ENCODE peak calls at places on chromosomes 5 and 9, in four cellular contexts. S is ovary, V is breast epithelium, J is WTC11. C is an unnamed sample.

GRCh38 chr9:89453452-89453851 is 44.5 kb downstream of the SEMA4D start:
- DNase-seq in J (no peak), S (no peak), V (no peak), C (no peak)

GRCh38 chr5:17944046-17944445 is 309.8 kb downstream of the TAF11L14 start:
- DNase-seq in V (no peak), J (no peak), S (no peak), C (no peak)

GRCh38 chr5:178116406-178116885 is 3.1 kb downstream of the N4BP3 start:
- DNase-seq in S (no peak), J (no peak), V (no peak), C (no peak)

GRCh38 chr9:33170464-33171156 is 3.5 kb upstream of the B4GALT1 start:
- DNase-seq in V (peak), J (peak), S (peak), C (no peak)

GRCh38 chr9:113933188-113933587 is 57.1 kb downstream of the ZNF618 start:
- DNase-seq in V (no peak), S (peak), J (no peak), C (no peak)

GRCh38 chr9:20408513-20408912 is 213.8 kb downstream of the MLLT3 start:
- DNase-seq in J (no peak), S (no peak), V (no peak), C (peak)

GRCh38 chr5:38931731-38932130 is 85.9 kb downstream of the OSMR start:
- DNase-seq in S (no peak), V (no peak), J (no peak), C (no peak)

GRCh38 chr5:43063731-43064171 is 23.6 kb upstream of the ANXA2R start:
- DNase-seq in V (no peak), S (no peak), J (peak), C (no peak)

GRCh38 chr5:61919920-61920319 is 386.1 kb upstream of the KIF2A start:
- DNase-seq in J (no peak), S (no peak), V (no peak), C (no peak)

GRCh38 chr9:83382421-83382820 is 155.8 kb downstream of the FRMD3 start:
- DNase-seq in J (no peak), V (no peak), S (no peak), C (no peak)

GRCh38 chr5:59596586-59597348 is 296.8 kb downstream of the PDE4D start:
- DNase-seq in S (no peak), V (no peak), J (no peak), C (no peak)

GRCh38 chr5:33195431-33196128 is 245.2 kb upstream of the TARS1 start:
- DNase-seq in V (no peak), S (no peak), J (no peak), C (no peak)

GRCh38 chr5:138504799-138505198 is 38.2 kb downstream of the ETF1 start:
- DNase-seq in S (no peak), V (no peak), J (no peak), C (no peak)

GRCh38 chr9:109912082-109912581 is 132.1 kb downstream of the PALM2AKAP2 start:
- DNase-seq in J (no peak), V (no peak), S (no peak), C (no peak)

GRCh38 chr5:22900801-22901310 is 47.7 kb upstream of the CDH12 start:
- DNase-seq in V (no peak), S (no peak), J (no peak), C (no peak)

GRCh38 chr9:35070823-35071813 is 1.3 kb downstream of the VCP start:
- DNase-seq in J (no peak), S (no peak), V (peak), C (no peak)

GRCh38 chr5:134252671-134253070 is 26.8 kb upstream of the PPP2CA start:
- DNase-seq in J (no peak), V (no peak), S (no peak), C (no peak)

GRCh38 chr5:178330791-178331404 is 98.3 kb upstream of the PHYKPL start:
- DNase-seq in V (no peak), S (no peak), J (no peak), C (no peak)

GRCh38 chr5:154197801-154198461 is 7.4 kb downstream of the GALNT10 start:
- DNase-seq in J (no peak), V (no peak), S (no peak), C (no peak)

GRCh38 chr5:74401566-74402320 is 238.8 kb downstream of the ENC1 start:
- DNase-seq in V (no peak), S (no peak), J (no peak), C (no peak)

GRCh38 chr5:74402553-74402952 is 238.0 kb downstream of the ENC1 start:
- DNase-seq in S (no peak), V (no peak), J (no peak), C (no peak)

GRCh38 chr5:74403771-74404170 is 236.8 kb downstream of the ENC1 start:
- DNase-seq in S (no peak), J (no peak), V (no peak), C (no peak)

GRCh38 chr5:74406844-74407243 is 233.7 kb downstream of the ENC1 start:
- DNase-seq in S (no peak), V (no peak), J (no peak), C (no peak)

GRCh38 chr5:74404574-74405310 is 235.8 kb downstream of the ENC1 start:
- DNase-seq in S (no peak), J (no peak), V (no peak), C (no peak)
- TF ChIP-seq CTCF in S (no peak), J (no peak), V (no peak), C (no peak)

DNA sequence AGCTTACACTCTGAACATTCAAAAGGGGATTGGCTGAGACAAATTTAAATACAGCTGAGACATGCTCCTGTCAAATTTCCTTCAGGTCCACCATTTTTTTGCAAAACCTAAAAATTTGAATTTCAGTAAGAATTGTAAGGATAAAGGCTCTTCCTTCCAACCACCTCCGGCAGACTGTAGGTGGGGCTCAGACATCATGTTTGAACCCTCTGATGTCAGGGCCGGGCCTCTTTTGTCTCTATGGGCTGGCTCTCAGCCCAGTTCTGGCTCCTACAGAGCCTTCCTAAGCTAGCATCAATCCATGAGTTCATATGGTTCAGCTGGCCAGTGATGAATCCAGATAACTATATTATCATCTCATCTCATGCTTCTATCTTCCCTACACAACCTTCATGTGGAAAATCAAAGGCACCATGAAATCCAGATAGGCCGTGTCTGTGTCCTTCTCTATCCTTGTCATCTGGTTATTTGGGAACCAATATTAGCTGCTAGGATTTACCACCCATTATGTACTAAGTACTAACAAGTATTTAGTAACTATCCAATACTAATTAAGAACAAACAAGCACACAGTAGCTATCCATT is 44.2 kb downstream of the NIPSNAP3B start:
- DNase-seq in S (peak), V (no peak), J (peak), C (no peak)
- TF ChIP-seq CTCF in S (no peak), V (no peak), J (peak), C (no peak)

DNA sequence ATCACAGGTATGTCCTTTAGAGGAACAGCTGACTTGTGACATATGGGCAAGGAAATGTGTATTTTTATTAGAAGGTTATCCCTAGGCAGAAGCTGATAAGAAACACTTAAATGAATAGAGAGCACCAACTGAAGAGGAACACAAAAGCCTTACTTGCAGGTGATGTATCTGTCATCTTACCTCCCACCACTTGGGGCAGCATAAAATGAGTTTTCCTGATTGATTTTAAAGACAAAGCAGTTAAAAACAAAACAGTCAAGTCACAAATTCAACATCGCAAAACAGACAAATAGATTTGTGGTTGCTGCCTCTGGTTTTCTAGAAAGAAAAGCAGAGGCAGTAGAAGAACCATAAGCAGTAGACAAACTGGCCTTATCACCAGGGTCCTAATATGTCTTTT is 302.4 kb upstream of the ZNF462 start:
- DNase-seq in V (no peak), J (no peak), S (no peak), C (no peak)
- TF ChIP-seq CTCF in V (no peak), J (no peak), S (no peak), C (peak)

GRCh38 chr9:93684806-93685553 is 108.6 kb downstream of the PHF2 start:
- DNase-seq in S (no peak), V (no peak), J (peak), C (no peak)
- TF ChIP-seq CTCF in S (no peak), V (no peak), J (no peak), C (peak)

GRCh38 chr9:76989501-76989900 is 30.0 kb upstream of the FOXB2 start:
- DNase-seq in S (no peak), J (no peak), V (no peak), C (no peak)
- TF ChIP-seq CTCF in S (no peak), J (no peak), V (no peak), C (no peak)

GRCh38 chr5:1009359-1010180 is 968 bp downstream of the NKD2 start:
- DNase-seq in S (peak), V (peak), J (peak), C (peak)

GRCh38 chr5:1007221-1007680 is 1.4 kb upstream of the NKD2 start:
- DNase-seq in S (peak), V (peak), J (peak), C (no peak)

GRCh38 chr5:1010181-1010510 is 1.5 kb downstream of the NKD2 start:
- DNase-seq in V (no peak), S (no peak), J (no peak), C (no peak)

GRCh38 chr5:1007681-1008450 is 736 bp upstream of the NKD2 start:
- DNase-seq in J (peak), S (peak), V (peak), C (no peak)

DNA sequence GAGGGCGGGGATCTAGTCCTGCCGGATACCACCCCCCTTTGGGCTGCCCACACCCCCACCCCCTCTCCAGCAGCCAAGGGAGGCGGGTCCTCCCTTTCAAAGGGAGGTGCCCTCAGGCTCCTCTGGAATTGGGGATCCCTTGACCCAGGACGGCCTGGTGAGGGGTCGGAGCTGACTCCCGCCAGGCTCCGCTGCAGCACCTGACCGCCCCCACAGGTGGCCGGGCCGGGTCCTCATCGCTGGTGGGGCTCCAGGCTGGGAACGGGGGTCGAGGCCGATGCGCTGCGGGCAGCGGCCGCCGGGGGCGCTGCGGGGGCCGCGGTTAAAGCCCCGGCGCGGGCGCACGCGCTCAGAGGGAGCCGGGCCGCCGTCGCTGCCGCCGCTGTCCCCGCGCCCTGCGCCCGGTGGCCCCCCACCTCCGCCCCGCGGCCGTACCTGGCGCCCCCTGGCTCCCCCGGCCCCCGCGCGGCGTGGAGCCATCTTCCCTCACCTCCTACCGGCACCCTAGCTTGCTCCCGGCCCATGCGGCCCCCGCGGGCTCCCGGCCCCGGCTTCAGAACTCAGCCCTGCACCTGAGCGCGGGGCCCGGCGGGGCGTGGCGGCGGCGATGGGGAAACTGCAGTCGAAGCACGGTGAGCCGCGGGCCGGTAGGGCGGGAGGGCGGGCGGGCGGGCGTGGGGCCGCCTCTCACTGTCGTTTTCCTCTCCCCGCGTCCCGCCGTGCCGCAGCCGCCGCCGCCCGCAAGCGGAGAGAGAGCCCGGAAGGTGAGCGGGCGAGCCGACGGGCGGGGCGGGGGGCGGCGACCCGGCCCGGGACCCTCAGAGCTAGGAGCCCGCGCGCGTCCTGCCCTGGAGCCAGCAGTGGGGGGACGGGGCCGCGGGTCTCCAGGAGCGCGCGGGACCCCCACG is at the start of gene NKD2:
- DNase-seq in J (peak), V (peak), S (peak), C (peak)
- TF ChIP-seq CTCF in J (peak), V (peak), S (no peak), C (peak)

DNA sequence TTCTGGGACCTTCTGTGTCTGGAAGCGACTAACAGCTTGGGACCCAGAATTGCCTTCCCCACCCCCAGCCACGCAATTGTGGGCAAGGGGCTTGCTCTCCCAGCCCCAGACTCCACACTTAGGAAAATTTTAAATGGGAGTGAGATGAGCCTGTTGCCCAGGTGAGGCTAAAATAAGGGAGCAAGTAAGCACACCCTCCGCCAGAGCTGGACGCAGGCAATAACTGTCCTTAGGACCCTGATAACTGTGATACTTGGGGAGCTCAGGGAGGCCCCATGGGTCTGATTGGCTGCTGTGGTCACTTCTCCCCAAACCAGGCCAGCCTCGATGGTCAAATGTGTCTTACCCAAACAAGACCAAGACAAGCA is 13.3 kb downstream of the ABO start:
- DNase-seq in J (no peak), S (no peak), V (no peak), C (no peak)
- TF ChIP-seq CTCF in J (no peak), S (no peak), V (no peak), C (no peak)

DNA sequence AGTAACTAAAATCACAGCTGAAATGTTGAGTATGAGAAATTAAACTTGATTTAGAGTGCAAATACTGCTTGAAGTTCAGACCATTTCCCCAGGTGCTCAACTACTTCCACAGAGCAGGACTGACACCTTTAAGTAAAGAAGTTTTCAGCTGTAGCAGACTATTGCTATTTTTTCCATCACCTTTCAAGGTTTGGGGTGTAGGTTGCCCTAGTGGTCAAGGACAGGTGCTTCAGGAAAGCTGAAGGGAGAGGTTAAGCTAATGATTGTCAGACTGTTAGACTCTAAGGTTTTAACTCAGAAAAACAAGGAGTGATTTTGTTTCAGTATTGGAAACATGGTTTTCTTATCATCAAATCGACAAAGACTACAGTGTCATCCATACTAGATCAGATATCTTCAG is 162.1 kb downstream of the CCDC192 start:
- DNase-seq in S (no peak), V (no peak), J (no peak), C (no peak)
- TF ChIP-seq CTCF in S (no peak), V (no peak), J (no peak), C (no peak)

DNA sequence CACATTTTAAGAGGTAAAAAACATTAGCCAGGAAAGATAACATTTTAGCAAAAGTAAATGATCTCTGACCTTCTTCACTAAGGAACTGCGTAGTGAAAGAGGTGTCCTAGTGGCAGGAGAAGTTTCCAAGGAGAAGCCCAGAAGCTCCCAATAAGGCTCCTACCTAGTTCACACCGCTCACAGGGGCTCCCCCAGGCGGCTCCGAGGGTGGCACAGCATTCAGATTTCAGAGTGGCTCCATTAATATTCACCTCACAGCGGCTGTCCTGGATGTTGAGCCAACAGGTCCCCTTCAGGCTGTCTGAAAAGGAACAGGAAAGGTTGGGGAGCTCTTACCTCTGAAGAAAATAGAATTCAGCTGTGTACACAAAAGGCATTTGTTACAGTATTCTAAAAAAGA is 187.3 kb downstream of the FBN2 start:
- DNase-seq in V (no peak), J (no peak), S (no peak), C (no peak)
- TF ChIP-seq CTCF in V (no peak), J (no peak), S (no peak), C (no peak)

DNA sequence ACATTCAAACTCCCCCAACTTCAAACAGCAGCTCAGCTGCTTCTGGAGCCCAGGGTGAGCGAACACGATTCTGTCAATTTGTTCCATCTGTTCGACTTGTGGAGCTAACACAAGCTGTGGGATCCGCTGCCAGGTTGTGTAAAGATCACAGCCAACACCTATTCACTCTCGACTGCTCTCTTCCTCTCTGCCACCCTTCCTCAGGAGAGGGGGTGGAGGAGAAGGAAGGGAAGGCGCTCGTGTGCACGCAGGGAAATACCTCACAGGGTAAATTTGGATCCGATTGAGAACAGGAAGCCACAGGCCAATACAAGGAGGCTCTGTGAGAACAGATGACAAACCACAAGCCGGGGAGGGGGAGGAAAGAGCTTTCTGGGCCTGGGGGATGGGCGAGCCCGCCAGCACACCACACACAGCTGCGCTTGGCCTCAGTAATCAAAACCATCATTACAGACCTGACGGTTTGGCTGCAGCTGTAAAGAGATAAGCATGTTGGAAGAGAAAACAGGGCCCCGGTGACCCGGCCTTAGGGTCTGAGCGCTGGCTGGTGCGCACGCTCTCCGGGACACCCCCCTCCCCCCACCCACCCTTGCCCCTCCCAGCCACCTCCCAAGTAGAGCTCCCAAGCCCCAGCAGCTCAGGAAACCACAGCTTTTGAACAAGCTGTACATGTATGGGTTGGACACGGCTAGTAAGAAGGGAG is 54.2 kb downstream of the PTCH1 start:
- DNase-seq in V (no peak), S (peak), J (peak), C (peak)
- TF ChIP-seq CTCF in V (no peak), S (no peak), J (no peak), C (no peak)